ENCODE peak calls at places on chromosomes 2 and 18, in six cellular contexts. B is GM12865, T is astrocyte of the spinal cord, S is adrenal gland, C is NB4, V is psoas muscle. K is an unnamed sample.

GRCh38 chr2:215136669-215137328 is 1.6 kb downstream of the ABCA12 start:
- DNase-seq in C (no peak), B (peak), T (peak), S (no peak), V (no peak), K (no peak)

GRCh38 chr2:187486241-187486640 is 38.2 kb upstream of the CALCRL start:
- DNase-seq in B (no peak), S (no peak), V (no peak), C (no peak), T (no peak), K (no peak)

GRCh38 chr18:23209031-23209430 is 73.7 kb downstream of the CABLES1 start:
- DNase-seq in C (no peak), B (no peak), V (no peak), T (no peak), S (no peak), K (no peak)

GRCh38 chr18:74567805-74568204 is 29.9 kb upstream of the ZNF407 start:
- DNase-seq in V (no peak), B (no peak), T (no peak), C (no peak), S (no peak), K (no peak)

GRCh38 chr2:167450364-167450763 is 562.1 kb downstream of the XIRP2 start:
- DNase-seq in V (no peak), B (no peak), C (no peak), S (no peak), T (no peak), K (no peak)

GRCh38 chr2:172096661-172097547 is 5.8 kb downstream of the DLX2 start:
- DNase-seq in C (peak), B (no peak), T (no peak), S (no peak), V (no peak), K (no peak)

GRCh38 chr2:214651451-214651850 is 158.0 kb downstream of the BARD1 start:
- DNase-seq in V (no peak), T (peak), B (no peak), S (no peak), C (no peak), K (no peak)

GRCh38 chr2:6202756-6203155 is 510.6 kb downstream of the SOX11 start:
- DNase-seq in C (no peak), T (no peak), S (no peak), B (no peak), V (no peak), K (no peak)

GRCh38 chr2:239548491-239548890 is 147.7 kb upstream of the HDAC4 start:
- DNase-seq in B (no peak), S (no peak), C (no peak), V (no peak), T (no peak), K (no peak)

GRCh38 chr18:63741769-63742168 is 33.4 kb upstream of the SERPINB7 start:
- DNase-seq in C (peak), B (no peak), V (no peak), T (peak), S (no peak), K (no peak)

GRCh38 chr2:74168739-74169138 is 9.9 kb downstream of the MOB1A start:
- DNase-seq in S (no peak), B (peak), T (no peak), C (no peak), V (no peak), K (no peak)

GRCh38 chr18:57833441-57834101 is 30.5 kb upstream of the ATP8B1 start:
- DNase-seq in C (no peak), B (peak), T (no peak), V (no peak), S (no peak), K (no peak)

GRCh38 chr2:10382313-10383061 is 65.6 kb downstream of the ODC1 start:
- DNase-seq in S (no peak), B (peak), T (no peak), C (peak), V (no peak), K (no peak)

GRCh38 chr2:204544961-204545860 is at the start of gene PARD3B:
- DNase-seq in T (peak), B (peak), S (peak), V (peak), C (peak), K (peak)

GRCh38 chr2:11491348-11491930 is 25.5 kb upstream of the E2F6 start:
- DNase-seq in V (no peak), B (no peak), S (no peak), T (no peak), C (no peak), K (no peak)

GRCh38 chr2:20216130-20217025 is 8.6 kb downstream of the SDC1 start:
- DNase-seq in S (no peak), B (no peak), V (no peak), T (no peak), C (no peak), K (no peak)

GRCh38 chr2:86225581-86225980 is 26.3 kb downstream of the MRPL35 start:
- DNase-seq in V (peak), B (peak), C (peak), T (no peak), S (no peak), K (no peak)

GRCh38 chr2:26186371-26186770 is 13.5 kb downstream of the GAREM2 start:
- DNase-seq in T (no peak), V (no peak), C (peak), B (no peak), S (no peak), K (no peak)

GRCh38 chr2:27807476-27807875 is 36.0 kb downstream of the MRPL33 start:
- DNase-seq in S (no peak), C (peak), B (peak), T (peak), V (no peak), K (no peak)

GRCh38 chr2:45237850-45238542 is 228.7 kb upstream of the SIX2 start:
- DNase-seq in V (peak), C (peak), T (peak), S (no peak), B (no peak), K (no peak)

GRCh38 chr18:68436485-68436884 is 278.4 kb downstream of the TMX3 start:
- DNase-seq in V (no peak), T (no peak), C (peak), B (no peak), S (no peak), K (no peak)

GRCh38 chr2:179850188-179850587 is 11.2 kb downstream of the ZNF385B start:
- DNase-seq in B (no peak), C (no peak), V (no peak), S (no peak), T (peak), K (no peak)

GRCh38 chr2:177604291-177605065 is 211.9 kb downstream of the AGPS start:
- DNase-seq in V (no peak), T (peak), B (peak), C (peak), S (peak), K (no peak)

GRCh38 chr2:48469731-48470130 is 60.2 kb upstream of the STON1 start:
- DNase-seq in B (no peak), C (no peak), V (no peak), T (no peak), S (no peak), K (no peak)

GRCh38 chr18:13218376-13219011 is at the start of gene LDLRAD4:
- DNase-seq in T (no peak), C (peak), V (peak), S (peak), B (no peak), K (no peak)

GRCh38 chr18:13216092-13216582 is 2.4 kb upstream of the LDLRAD4 start:
- DNase-seq in B (peak), C (peak), V (peak), T (peak), S (peak), K (peak)

GRCh38 chr18:13217466-13217961 is 1.0 kb upstream of the LDLRAD4 start:
- DNase-seq in B (peak), C (peak), V (peak), T (peak), S (peak), K (no peak)

GRCh38 chr18:13217971-13218375 is 587 bp upstream of the LDLRAD4 start:
- DNase-seq in T (no peak), C (no peak), S (peak), V (peak), B (no peak), K (no peak)

GRCh38 chr18:13216732-13217465 is 1.7 kb upstream of the LDLRAD4 start:
- DNase-seq in V (peak), T (no peak), B (peak), C (peak), S (peak), K (no peak)
- H3K4me3 ChIP-seq in V (peak), T (no peak), B (no peak), C (no peak), S (no peak), K (no peak)

DNA sequence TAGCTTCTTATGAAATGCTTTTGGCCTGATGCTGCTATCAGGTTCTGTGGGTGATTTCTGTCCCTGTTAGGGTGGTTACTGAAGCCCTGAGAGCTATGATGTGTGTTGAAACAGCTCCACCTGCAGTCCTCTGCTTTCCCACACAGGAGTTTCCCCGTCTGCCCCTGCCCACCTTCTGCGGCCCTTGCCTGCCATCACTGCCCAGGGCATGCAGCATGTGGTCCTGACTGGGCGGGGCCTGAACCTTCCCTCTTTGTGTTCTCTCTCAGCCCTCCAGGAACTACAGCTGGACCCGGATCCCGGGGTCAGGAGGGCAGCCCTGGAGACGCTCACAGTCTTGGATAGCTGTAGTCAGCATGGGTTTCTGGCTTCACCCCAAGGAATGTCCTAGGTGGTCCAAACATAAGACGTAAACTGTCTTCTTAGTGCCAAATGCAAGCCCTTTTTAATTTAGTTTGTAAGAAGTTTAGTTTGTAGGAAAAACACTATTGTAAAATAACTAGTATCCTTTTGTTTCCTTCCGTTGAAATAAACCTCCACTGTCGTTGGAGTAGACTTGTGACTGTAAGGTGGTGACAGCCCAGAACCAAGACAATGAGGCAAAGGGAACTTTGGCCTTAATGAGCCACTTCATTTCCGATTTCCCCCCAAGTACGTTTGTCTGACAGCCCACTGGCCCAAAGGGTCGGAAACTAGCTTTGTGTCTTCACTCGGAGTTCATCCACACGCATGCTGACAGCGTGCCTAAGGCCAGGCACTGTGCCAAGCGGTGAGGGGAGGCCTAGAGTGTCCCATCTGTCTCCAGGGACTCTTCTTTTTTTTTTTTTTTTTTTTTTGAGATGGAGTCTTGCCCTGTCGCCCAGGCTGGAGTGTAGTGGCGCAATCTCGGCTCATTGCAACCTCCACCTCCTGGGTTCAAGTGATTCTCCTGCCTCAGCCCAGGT is 21.2 kb downstream of the HJURP start:
- DNase-seq in B (peak), V (no peak), C (peak), T (peak), S (no peak), K (no peak)
- TF ChIP-seq CTCF in B (peak), V (no peak), C (peak), T (peak), S (no peak), K (peak)

DNA sequence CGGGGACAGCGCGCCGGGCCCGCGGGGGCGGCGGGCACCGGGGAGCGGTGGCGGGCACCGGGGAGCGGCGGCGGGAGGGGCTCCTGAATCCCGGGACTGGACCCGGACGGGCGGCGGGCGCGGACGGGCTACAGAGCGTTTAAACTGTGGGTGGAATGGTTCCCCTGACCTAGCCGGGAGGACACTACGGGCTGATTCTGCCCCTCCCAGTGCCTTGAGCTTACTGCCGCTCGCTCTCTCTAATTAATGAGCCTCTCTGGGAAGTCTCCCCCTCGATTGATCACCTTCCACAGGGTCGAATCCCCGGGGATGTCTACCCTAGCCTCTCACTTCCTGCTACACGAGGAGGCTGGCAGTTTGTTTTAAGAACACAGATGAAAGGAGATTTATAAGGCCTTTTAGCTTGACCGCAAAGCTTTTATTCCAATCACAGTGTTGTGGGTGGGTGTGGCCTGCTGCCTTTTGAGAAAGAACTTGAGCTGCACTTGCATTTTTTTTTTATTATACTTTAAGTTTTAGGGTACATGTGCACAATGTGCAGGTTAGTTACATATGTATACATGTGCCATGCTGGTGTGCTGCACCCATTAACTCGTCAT is 1.0 kb downstream of the GNAL start:
- DNase-seq in T (peak), B (no peak), S (no peak), C (peak), V (no peak), K (no peak)
- H3K4me3 ChIP-seq in T (peak), B (no peak), S (no peak), C (no peak), V (peak), K (no peak)

GRCh38 chr2:155256803-155257202 is 558.3 kb downstream of the KCNJ3 start:
- DNase-seq in B (peak), S (no peak), C (no peak), T (no peak), V (no peak), K (no peak)
- TF ChIP-seq CTCF in B (no peak), S (no peak), C (no peak), T (no peak), V (no peak), K (peak)

K was measured in LNCaP clone FGC.